ENCODE peak calls at places on chromosomes 16 and 17, in eight cellular contexts. One of them, this sample, is unnamed. For H3K27me3, the result is how much of the 10 kb centered on the place peaks cover.

GRCh38 chr16:24685539-24686432 is 43.7 kb upstream of the TNRC6A start:
- DNase-seq in tibial artery: peak
- DNase-seq in ascending aorta: peak
- DNase-seq in PC-3: peak
- DNase-seq in CD8-positive, alpha-beta T cell: no peak
- DNase-seq in PC-9: peak
- DNase-seq in uterus: peak
- DNase-seq in cardiac muscle cell: peak
- DNase-seq in this sample: peak

GRCh38 chr16:86566601-86566965 is at the start of gene FOXC2:
- DNase-seq in tibial artery: peak
- DNase-seq in ascending aorta: peak
- DNase-seq in PC-3: no peak
- DNase-seq in CD8-positive, alpha-beta T cell: peak
- DNase-seq in PC-9: no peak
- DNase-seq in uterus: peak
- DNase-seq in cardiac muscle cell: peak
- DNase-seq in this sample: no peak

GRCh38 chr17:1362964-1363363 is 37.1 kb downstream of the YWHAE start:
- DNase-seq in tibial artery: peak
- DNase-seq in ascending aorta: peak
- DNase-seq in PC-3: no peak
- DNase-seq in CD8-positive, alpha-beta T cell: no peak
- DNase-seq in PC-9: no peak
- DNase-seq in uterus: no peak
- DNase-seq in cardiac muscle cell: peak
- DNase-seq in this sample: no peak

GRCh38 chr16:85360323-85361277 is 248.3 kb upstream of the CIBAR2 start:
- DNase-seq in tibial artery: no peak
- DNase-seq in ascending aorta: no peak
- DNase-seq in PC-3: no peak
- DNase-seq in CD8-positive, alpha-beta T cell: no peak
- DNase-seq in PC-9: peak
- DNase-seq in uterus: no peak
- DNase-seq in cardiac muscle cell: no peak
- DNase-seq in this sample: no peak

GRCh38 chr16:3780570-3780969 is 63.2 kb upstream of the TRAP1 start:
- DNase-seq in tibial artery: no peak
- DNase-seq in ascending aorta: no peak
- DNase-seq in PC-3: peak
- DNase-seq in CD8-positive, alpha-beta T cell: peak
- DNase-seq in PC-9: no peak
- DNase-seq in uterus: no peak
- DNase-seq in cardiac muscle cell: no peak
- DNase-seq in this sample: no peak

GRCh38 chr16:84234656-84235285 is 5.0 kb downstream of the KCNG4 start:
- DNase-seq in tibial artery: no peak
- DNase-seq in ascending aorta: no peak
- DNase-seq in PC-3: no peak
- DNase-seq in CD8-positive, alpha-beta T cell: no peak
- DNase-seq in PC-9: no peak
- DNase-seq in uterus: peak
- DNase-seq in cardiac muscle cell: peak
- DNase-seq in this sample: no peak

GRCh38 chr17:67469208-67469980 is 92.3 kb downstream of the PITPNC1 start:
- DNase-seq in tibial artery: no peak
- DNase-seq in ascending aorta: no peak
- DNase-seq in PC-3: no peak
- DNase-seq in CD8-positive, alpha-beta T cell: peak
- DNase-seq in PC-9: peak
- DNase-seq in uterus: no peak
- DNase-seq in cardiac muscle cell: peak
- DNase-seq in this sample: no peak

GRCh38 chr16:26667271-26667703 is 399.4 kb upstream of the C16orf82 start:
- DNase-seq in tibial artery: no peak
- DNase-seq in ascending aorta: no peak
- DNase-seq in PC-3: no peak
- DNase-seq in CD8-positive, alpha-beta T cell: no peak
- DNase-seq in PC-9: no peak
- DNase-seq in uterus: no peak
- DNase-seq in cardiac muscle cell: no peak
- DNase-seq in this sample: no peak

GRCh38 chr17:68460096-68460495 is 2.8 kb upstream of the WIPI1 start:
- DNase-seq in tibial artery: no peak
- DNase-seq in ascending aorta: no peak
- DNase-seq in PC-3: no peak
- DNase-seq in CD8-positive, alpha-beta T cell: no peak
- DNase-seq in PC-9: no peak
- DNase-seq in uterus: no peak
- DNase-seq in cardiac muscle cell: no peak
- DNase-seq in this sample: no peak

GRCh38 chr17:47295037-47295873 is 28.5 kb upstream of the EFCAB13 start:
- DNase-seq in tibial artery: no peak
- DNase-seq in ascending aorta: peak
- DNase-seq in PC-3: no peak
- DNase-seq in CD8-positive, alpha-beta T cell: no peak
- DNase-seq in PC-9: no peak
- DNase-seq in uterus: no peak
- DNase-seq in cardiac muscle cell: no peak
- DNase-seq in this sample: peak

GRCh38 chr17:81018044-81018802 is 16.7 kb upstream of the BAIAP2 start:
- DNase-seq in tibial artery: no peak
- DNase-seq in ascending aorta: no peak
- DNase-seq in PC-3: peak
- DNase-seq in CD8-positive, alpha-beta T cell: peak
- DNase-seq in PC-9: no peak
- DNase-seq in uterus: no peak
- DNase-seq in cardiac muscle cell: peak
- DNase-seq in this sample: no peak

GRCh38 chr16:2335286-2335895 is 5.1 kb downstream of the ABCA3 start:
- DNase-seq in tibial artery: no peak
- DNase-seq in ascending aorta: no peak
- DNase-seq in PC-3: no peak
- DNase-seq in CD8-positive, alpha-beta T cell: no peak
- DNase-seq in PC-9: no peak
- DNase-seq in uterus: no peak
- DNase-seq in cardiac muscle cell: no peak
- DNase-seq in this sample: no peak

GRCh38 chr17:47862621-47863440 is 11.9 kb upstream of the SP6 start:
- DNase-seq in tibial artery: no peak
- DNase-seq in ascending aorta: no peak
- DNase-seq in PC-3: peak
- DNase-seq in CD8-positive, alpha-beta T cell: no peak
- DNase-seq in PC-9: peak
- DNase-seq in uterus: no peak
- DNase-seq in cardiac muscle cell: peak
- DNase-seq in this sample: no peak

GRCh38 chr16:72094266-72094610 is 591 bp downstream of the DHX38 start:
- DNase-seq in tibial artery: no peak
- DNase-seq in ascending aorta: no peak
- DNase-seq in PC-3: peak
- DNase-seq in CD8-positive, alpha-beta T cell: no peak
- DNase-seq in PC-9: peak
- DNase-seq in uterus: no peak
- DNase-seq in cardiac muscle cell: no peak
- DNase-seq in this sample: no peak

GRCh38 chr17:45973099-45973838 is 25.8 kb upstream of the STH start:
- DNase-seq in tibial artery: no peak
- DNase-seq in ascending aorta: no peak
- DNase-seq in PC-3: peak
- DNase-seq in CD8-positive, alpha-beta T cell: no peak
- DNase-seq in PC-9: no peak
- DNase-seq in uterus: no peak
- DNase-seq in cardiac muscle cell: no peak
- DNase-seq in this sample: no peak

GRCh38 chr16:83925957-83926725 is 26.9 kb upstream of the OSGIN1 start:
- DNase-seq in tibial artery: no peak
- DNase-seq in ascending aorta: no peak
- DNase-seq in PC-3: no peak
- DNase-seq in CD8-positive, alpha-beta T cell: no peak
- DNase-seq in PC-9: no peak
- DNase-seq in uterus: no peak
- DNase-seq in cardiac muscle cell: no peak
- DNase-seq in this sample: no peak

GRCh38 chr17:5838661-5839300 is 231.4 kb upstream of the WSCD1 start:
- DNase-seq in tibial artery: no peak
- DNase-seq in ascending aorta: no peak
- DNase-seq in PC-3: no peak
- DNase-seq in CD8-positive, alpha-beta T cell: no peak
- DNase-seq in PC-9: no peak
- DNase-seq in uterus: no peak
- DNase-seq in cardiac muscle cell: no peak
- DNase-seq in this sample: no peak

GRCh38 chr16:10076037-10076436 is 106.2 kb downstream of the GRIN2A start:
- DNase-seq in tibial artery: no peak
- DNase-seq in ascending aorta: no peak
- DNase-seq in PC-3: peak
- DNase-seq in CD8-positive, alpha-beta T cell: no peak
- DNase-seq in PC-9: no peak
- DNase-seq in uterus: no peak
- DNase-seq in cardiac muscle cell: no peak
- DNase-seq in this sample: no peak

GRCh38 chr17:19305261-19305660 is 57.3 kb downstream of the B9D1 start:
- DNase-seq in tibial artery: no peak
- DNase-seq in ascending aorta: no peak
- DNase-seq in PC-3: no peak
- DNase-seq in CD8-positive, alpha-beta T cell: no peak
- DNase-seq in PC-9: no peak
- DNase-seq in uterus: no peak
- DNase-seq in cardiac muscle cell: no peak
- DNase-seq in this sample: no peak

DNA sequence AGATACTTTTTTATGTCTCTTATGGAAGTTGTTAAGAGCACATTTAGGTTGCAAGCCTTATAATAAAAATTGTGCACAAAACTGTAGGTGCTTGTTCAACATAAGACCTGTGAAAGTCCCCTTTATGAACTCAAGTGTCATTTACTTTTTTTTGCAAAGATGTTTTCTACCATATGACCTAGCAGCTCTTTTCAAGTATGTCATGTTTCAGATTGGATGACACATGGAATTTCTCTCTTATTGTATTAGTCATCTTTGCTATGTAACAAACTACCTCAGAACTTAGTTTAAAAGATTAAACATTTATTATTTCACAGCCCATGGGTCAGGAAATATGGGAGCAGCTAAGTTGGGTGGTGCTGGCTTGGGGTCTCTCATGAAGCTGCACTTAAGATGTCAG is 57.9 kb downstream of the PHKB start:
- DNase-seq in tibial artery: no peak
- DNase-seq in ascending aorta: no peak
- DNase-seq in PC-3: no peak
- DNase-seq in CD8-positive, alpha-beta T cell: no peak
- DNase-seq in PC-9: no peak
- DNase-seq in uterus: no peak
- DNase-seq in cardiac muscle cell: no peak
- DNase-seq in this sample: no peak
- H3K27me3 ChIP-seq in tibial artery: under half
- H3K27me3 ChIP-seq in ascending aorta: under half
- H3K27me3 ChIP-seq in PC-3: under half
- H3K27me3 ChIP-seq in CD8-positive, alpha-beta T cell: under half
- H3K27me3 ChIP-seq in PC-9: under half
- H3K27me3 ChIP-seq in uterus: under half
- H3K27me3 ChIP-seq in cardiac muscle cell: under half
- H3K27me3 ChIP-seq in this sample: under half

DNA sequence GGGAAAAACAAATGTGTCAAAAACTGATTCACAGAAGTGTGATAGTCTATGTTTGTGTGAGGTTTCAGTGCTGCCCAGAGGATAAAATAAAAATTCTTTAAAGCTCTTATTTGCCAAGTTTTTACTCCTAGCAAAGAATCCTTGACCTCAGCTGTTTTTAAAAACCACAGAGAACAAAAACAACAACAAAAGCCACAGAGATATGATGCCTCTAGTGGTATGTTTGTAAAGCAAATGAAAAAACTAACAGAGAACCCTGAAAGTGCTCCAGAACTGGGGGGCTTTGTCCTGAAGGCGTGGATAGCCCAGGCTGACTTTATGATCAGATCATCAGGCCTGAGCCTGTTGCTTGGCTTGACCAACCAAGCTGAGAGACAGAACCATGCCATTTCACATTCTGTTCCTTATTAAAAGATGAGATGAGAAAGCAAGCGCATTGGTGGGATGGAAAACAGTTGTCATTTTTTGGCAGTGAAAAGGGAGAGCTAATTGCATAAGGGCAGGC is 411.1 kb downstream of the CPPED1 start:
- DNase-seq in tibial artery: peak
- DNase-seq in ascending aorta: no peak
- DNase-seq in PC-3: no peak
- DNase-seq in CD8-positive, alpha-beta T cell: no peak
- DNase-seq in PC-9: no peak
- DNase-seq in uterus: peak
- DNase-seq in cardiac muscle cell: no peak
- DNase-seq in this sample: no peak
- TF ChIP-seq CTCF in tibial artery: no peak
- TF ChIP-seq CTCF in ascending aorta: no peak
- TF ChIP-seq CTCF in PC-3: peak
- TF ChIP-seq CTCF in CD8-positive, alpha-beta T cell: no peak
- TF ChIP-seq CTCF in PC-9: no peak
- TF ChIP-seq CTCF in uterus: no peak
- TF ChIP-seq CTCF in cardiac muscle cell: no peak
- TF ChIP-seq CTCF in this sample: no peak

GRCh38 chr16:70676571-70677498 is 9.0 kb downstream of the MTSS2 start:
- DNase-seq in tibial artery: no peak
- DNase-seq in ascending aorta: peak
- DNase-seq in PC-3: no peak
- DNase-seq in CD8-positive, alpha-beta T cell: no peak
- DNase-seq in PC-9: no peak
- DNase-seq in uterus: no peak
- DNase-seq in cardiac muscle cell: no peak
- DNase-seq in this sample: no peak
- H3K27me3 ChIP-seq in tibial artery: under half
- H3K27me3 ChIP-seq in ascending aorta: under half
- H3K27me3 ChIP-seq in PC-3: under half
- H3K27me3 ChIP-seq in CD8-positive, alpha-beta T cell: under half
- H3K27me3 ChIP-seq in PC-9: under half
- H3K27me3 ChIP-seq in uterus: under half
- H3K27me3 ChIP-seq in cardiac muscle cell: under half
- H3K27me3 ChIP-seq in this sample: under half

GRCh38 chr17:38456031-38456815 is 28.0 kb downstream of the ARHGAP23 start:
- DNase-seq in tibial artery: no peak
- DNase-seq in ascending aorta: no peak
- DNase-seq in PC-3: no peak
- DNase-seq in CD8-positive, alpha-beta T cell: no peak
- DNase-seq in PC-9: no peak
- DNase-seq in uterus: no peak
- DNase-seq in cardiac muscle cell: no peak
- DNase-seq in this sample: no peak
- TF ChIP-seq CTCF in tibial artery: no peak
- TF ChIP-seq CTCF in ascending aorta: peak
- TF ChIP-seq CTCF in PC-3: no peak
- TF ChIP-seq CTCF in CD8-positive, alpha-beta T cell: no peak
- TF ChIP-seq CTCF in PC-9: no peak
- TF ChIP-seq CTCF in uterus: no peak
- TF ChIP-seq CTCF in cardiac muscle cell: peak
- TF ChIP-seq CTCF in this sample: no peak

This sample was measured in dorsolateral prefrontal cortex.